ENCODE peak calls at places on chromosomes 4 and X, in five cellular contexts. H is neuronal stem cell, S is H9, K is mesenchymal stem cell, T is H1. E is an unnamed sample.

GRCh38 chrX:8939344-8939743 is 94.6 kb downstream of the FAM9B start:
- DNase-seq in K (no peak), S (no peak), T (no peak), H (no peak), E (no peak)

GRCh38 chr4:75179510-75179909 is 246.6 kb downstream of the PARM1 start:
- DNase-seq in H (no peak), T (no peak), S (no peak), K (peak), E (no peak)

GRCh38 chr4:157076578-157076947 is 613 bp downstream of the GLRB start:
- DNase-seq in S (peak), T (no peak), K (no peak), H (no peak), E (no peak)

GRCh38 chr4:79014230-79014629 is 75.0 kb upstream of the PAQR3 start:
- DNase-seq in S (no peak), K (no peak), H (no peak), T (no peak), E (no peak)

GRCh38 chr4:123421227-123421941 is 24.8 kb downstream of the SPRY1 start:
- DNase-seq in S (no peak), K (peak), H (no peak), T (no peak), E (no peak)

GRCh38 chrX:99795495-99795894 is 614.6 kb downstream of the PCDH19 start:
- DNase-seq in T (no peak), S (no peak), K (no peak), H (no peak), E (no peak)

GRCh38 chr4:168917150-168917779 is 92.8 kb downstream of the CBR4 start:
- DNase-seq in K (peak), S (no peak), T (no peak), H (no peak), E (no peak)

GRCh38 chr4:133156096-133156495 is 7.0 kb downstream of the PCDH10 start:
- DNase-seq in T (no peak), S (no peak), H (no peak), K (peak), E (no peak)

GRCh38 chr4:150579591-150580234 is 2.2 kb upstream of the MAB21L2 start:
- DNase-seq in T (no peak), H (peak), K (peak), S (peak), E (peak)

GRCh38 chr4:38829237-38829636 is 24.6 kb upstream of the TLR1 start:
- DNase-seq in H (no peak), K (no peak), S (no peak), T (no peak), E (no peak)

GRCh38 chr4:163085085-163085484 is 81.6 kb downstream of the NAF1 start:
- DNase-seq in T (no peak), K (no peak), H (no peak), S (no peak), E (no peak)

GRCh38 chrX:38473715-38474114 is 87.6 kb upstream of the TSPAN7 start:
- DNase-seq in H (no peak), K (no peak), T (no peak), S (no peak), E (no peak)

GRCh38 chr4:109588176-109588575 is 28.1 kb downstream of the MCUB start:
- DNase-seq in S (no peak), T (no peak), K (no peak), H (no peak), E (no peak)

GRCh38 chr4:155828628-155829027 is 37.4 kb downstream of the ASIC5 start:
- DNase-seq in K (no peak), S (no peak), T (no peak), H (no peak), E (no peak)

GRCh38 chrX:154123241-154124219 is 20.5 kb upstream of the OPN1LW start:
- DNase-seq in K (no peak), T (no peak), H (no peak), S (no peak), E (peak)

GRCh38 chr4:180828455-180829018 is 1414.7 kb upstream of the TENM3 start:
- DNase-seq in T (no peak), H (peak), K (peak), S (no peak), E (peak)

GRCh38 chr4:87052615-87053014 is 117.8 kb downstream of the AFF1 start:
- DNase-seq in H (no peak), T (no peak), K (no peak), S (no peak), E (no peak)

GRCh38 chr4:11715753-11716521 is 287.2 kb upstream of the HS3ST1 start:
- DNase-seq in H (no peak), K (no peak), S (no peak), T (no peak), E (no peak)

GRCh38 chr4:82561745-82562552 is at the start of gene TMEM150C:
- DNase-seq in K (peak), S (peak), H (peak), T (no peak), E (peak)

GRCh38 chr4:152961752-152962117 is 25.6 kb downstream of the FHDC1 start:
- DNase-seq in T (no peak), H (no peak), S (no peak), K (no peak), E (no peak)

GRCh38 chr4:40733752-40734151 is 16.0 kb upstream of the NSUN7 start:
- DNase-seq in S (no peak), H (no peak), T (no peak), K (no peak), E (no peak)

GRCh38 chr4:40729555-40729954 is 20.2 kb upstream of the NSUN7 start:
- DNase-seq in T (no peak), K (no peak), S (no peak), H (no peak), E (no peak)

GRCh38 chr4:40734497-40734896 is 15.3 kb upstream of the NSUN7 start:
- DNase-seq in K (no peak), H (no peak), S (no peak), T (no peak), E (no peak)

GRCh38 chr4:40728341-40728740 is 21.4 kb upstream of the NSUN7 start:
- DNase-seq in T (no peak), K (no peak), H (no peak), S (no peak), E (no peak)

GRCh38 chr4:40731792-40732245 is 17.9 kb upstream of the NSUN7 start:
- DNase-seq in H (no peak), K (peak), S (no peak), T (no peak), E (peak)
- H2BK12ac ChIP-seq in H (no peak), K (no peak), S (no peak), T (no peak), E (no peak)

GRCh38 chr4:57668621-57669020 is 558.4 kb upstream of the IGFBP7 start:
- DNase-seq in S (no peak), H (no peak), T (no peak), K (no peak), E (peak)
- H2BK12ac ChIP-seq in S (no peak), H (no peak), T (no peak), K (no peak), E (no peak)

GRCh38 chr4:7051905-7052304 is 8.7 kb downstream of the TADA2B start:
- DNase-seq in T (no peak), H (no peak), K (no peak), S (no peak), E (no peak)
- H2BK12ac ChIP-seq in T (no peak), H (no peak), K (no peak), S (no peak), E (no peak)

GRCh38 chr4:37467824-37468223 is 218.4 kb downstream of the RELL1 start:
- DNase-seq in H (no peak), T (no peak), S (no peak), K (no peak), E (no peak)
- H2BK12ac ChIP-seq in H (no peak), T (no peak), S (no peak), K (no peak), E (no peak)

GRCh38 chr4:5711479-5712184 is 631 bp downstream of the EVC start:
- DNase-seq in T (no peak), K (peak), S (peak), H (no peak), E (no peak)

GRCh38 chr4:5712517-5712916 is 1.5 kb downstream of the EVC start:
- DNase-seq in T (no peak), S (no peak), H (no peak), K (peak), E (peak)

GRCh38 chr4:5712931-5713330 is 1.9 kb downstream of the EVC start:
- DNase-seq in T (no peak), H (no peak), K (no peak), S (no peak), E (no peak)

GRCh38 chr4:5710065-5710961 is 688 bp upstream of the EVC start:
- DNase-seq in H (peak), T (no peak), K (peak), S (no peak), E (no peak)

GRCh38 chr4:5710962-5711478 is at the start of gene EVC:
- DNase-seq in H (peak), S (peak), T (no peak), K (peak), E (peak)
- H2BK12ac ChIP-seq in H (no peak), S (no peak), T (no peak), K (peak), E (no peak)

DNA sequence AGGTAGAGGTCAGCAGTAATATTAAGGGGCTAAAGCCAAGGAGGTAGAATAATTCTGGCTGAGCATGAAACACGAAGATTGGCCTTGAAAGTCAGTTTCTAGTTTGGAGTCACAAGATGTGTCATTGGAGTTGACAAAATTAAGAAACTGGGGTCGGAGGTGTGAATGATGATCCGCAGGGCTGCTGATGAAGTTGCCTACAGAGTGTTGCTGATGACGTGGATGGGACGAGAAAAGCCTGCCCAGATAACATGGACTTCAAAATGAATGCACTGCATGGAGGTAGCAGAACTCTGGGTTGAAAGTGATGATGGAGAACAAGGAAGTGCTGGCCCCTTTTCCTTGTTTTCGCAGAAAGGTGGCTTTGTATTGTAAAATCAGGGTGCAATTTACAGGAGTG is 60.5 kb downstream of the DTHD1 start:
- DNase-seq in H (no peak), T (no peak), S (no peak), K (no peak), E (no peak)
- H2BK12ac ChIP-seq in H (no peak), T (no peak), S (no peak), K (no peak), E (no peak)

GRCh38 chrX:70346671-70347070 is 56.8 kb downstream of the KIF4A start:
- DNase-seq in S (no peak), H (no peak), T (no peak), K (no peak), E (no peak)

GRCh38 chrX:70353524-70353923 is 63.6 kb downstream of the KIF4A start:
- DNase-seq in K (no peak), H (no peak), T (no peak), S (no peak), E (no peak)

GRCh38 chrX:70354726-70355125 is 64.8 kb downstream of the KIF4A start:
- DNase-seq in S (no peak), T (no peak), K (no peak), H (no peak), E (no peak)

DNA sequence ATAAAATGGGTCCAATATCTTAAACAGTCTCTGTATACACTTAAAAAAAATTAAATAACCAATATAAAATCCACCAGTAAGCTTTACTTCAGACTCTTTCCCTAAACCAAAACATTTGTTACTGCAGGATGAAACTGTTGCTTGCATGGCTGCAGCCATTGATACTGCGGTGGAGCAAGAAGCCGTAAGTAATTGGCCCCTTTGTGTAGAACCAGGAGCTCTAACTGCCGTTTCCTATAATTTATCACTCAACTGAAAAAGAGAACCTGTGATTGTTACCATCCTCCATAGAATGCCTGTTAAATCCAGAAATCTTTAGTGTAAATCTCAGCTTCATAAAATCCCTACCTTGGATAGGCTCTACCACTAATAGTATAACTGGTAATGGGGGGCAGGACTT is 62.6 kb downstream of the KIF4A start:
- DNase-seq in H (peak), T (no peak), K (no peak), S (no peak), E (no peak)
- H2BK12ac ChIP-seq in H (no peak), T (no peak), K (no peak), S (no peak), E (no peak)

DNA sequence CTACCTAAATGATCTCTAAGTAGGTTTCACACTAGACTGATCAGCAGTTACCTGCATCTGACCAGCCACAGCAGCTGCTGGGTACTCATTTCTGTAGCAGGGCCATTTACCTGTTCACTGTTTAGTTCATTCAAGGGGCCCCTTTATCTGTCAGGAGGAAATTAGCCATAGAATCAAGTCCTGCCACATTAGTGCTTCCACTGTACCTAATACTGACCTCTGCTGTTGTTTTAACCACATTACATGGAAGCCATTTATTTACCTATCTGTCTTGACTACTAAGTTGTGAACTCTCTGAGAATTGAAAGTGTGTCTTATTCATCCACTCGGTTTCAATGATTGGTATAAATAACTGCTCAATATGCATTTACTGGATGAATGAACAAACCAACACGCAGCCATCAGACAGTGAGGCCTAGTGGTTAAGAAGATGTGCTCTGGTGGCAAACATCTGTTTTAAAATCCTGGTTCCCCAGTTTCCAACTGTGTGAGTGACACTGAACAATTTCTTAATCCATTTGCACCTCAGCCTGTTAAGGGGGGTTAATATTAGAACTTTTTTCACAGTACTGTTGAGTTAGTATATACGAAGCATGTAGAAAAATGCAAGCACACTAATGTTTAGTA is 30.0 kb upstream of the ANXA5 start:
- DNase-seq in S (no peak), K (peak), T (no peak), H (peak), E (no peak)
- H2BK12ac ChIP-seq in S (no peak), K (no peak), T (no peak), H (no peak), E (no peak)

E was measured in trophoblast cell.